ENCODE peak calls at places on chromosomes 12 and 14, in five cellular contexts. K is GM23338, T is MM.1S, E is esophagus muscularis mucosa, X is Peyer's patch. S is an unnamed sample. For H3K4me1, the result is how much of the 10 kb centered on the place peaks cover.

GRCh38 chr12:79183946-79184345 is 319.4 kb downstream of the SYT1 start:
- DNase-seq in K (no peak), T (no peak), E (no peak), X (no peak), S (no peak)

GRCh38 chr14:58777541-58777979 is 139.8 kb downstream of the DACT1 start:
- DNase-seq in K (no peak), T (no peak), E (no peak), X (no peak), S (no peak)

GRCh38 chr14:56195219-56195618 is 77.0 kb downstream of the PELI2 start:
- DNase-seq in K (peak), T (no peak), E (no peak), X (no peak), S (no peak)

GRCh38 chr12:32230607-32230982 is 123.9 kb downstream of the BICD1 start:
- DNase-seq in K (peak), T (no peak), E (peak), X (no peak), S (no peak)

GRCh38 chr12:120799417-120800045 is 73.9 kb downstream of the ACADS start:
- DNase-seq in K (peak), T (no peak), E (no peak), X (no peak), S (no peak)

GRCh38 chr12:122423258-122424165 is 1.0 kb upstream of the CLIP1 start:
- DNase-seq in K (peak), T (no peak), E (peak), X (peak), S (no peak)

GRCh38 chr12:57512665-57513064 is 7.6 kb downstream of the DDIT3 start:
- DNase-seq in K (no peak), T (no peak), E (no peak), X (no peak), S (no peak)

GRCh38 chr12:5716221-5716620 is 228.8 kb downstream of the ANO2 start:
- DNase-seq in K (no peak), T (no peak), E (no peak), X (no peak), S (no peak)

GRCh38 chr14:39739796-39740195 is 307.6 kb upstream of the FBXO33 start:
- DNase-seq in K (no peak), T (no peak), E (no peak), X (no peak), S (no peak)

DNA sequence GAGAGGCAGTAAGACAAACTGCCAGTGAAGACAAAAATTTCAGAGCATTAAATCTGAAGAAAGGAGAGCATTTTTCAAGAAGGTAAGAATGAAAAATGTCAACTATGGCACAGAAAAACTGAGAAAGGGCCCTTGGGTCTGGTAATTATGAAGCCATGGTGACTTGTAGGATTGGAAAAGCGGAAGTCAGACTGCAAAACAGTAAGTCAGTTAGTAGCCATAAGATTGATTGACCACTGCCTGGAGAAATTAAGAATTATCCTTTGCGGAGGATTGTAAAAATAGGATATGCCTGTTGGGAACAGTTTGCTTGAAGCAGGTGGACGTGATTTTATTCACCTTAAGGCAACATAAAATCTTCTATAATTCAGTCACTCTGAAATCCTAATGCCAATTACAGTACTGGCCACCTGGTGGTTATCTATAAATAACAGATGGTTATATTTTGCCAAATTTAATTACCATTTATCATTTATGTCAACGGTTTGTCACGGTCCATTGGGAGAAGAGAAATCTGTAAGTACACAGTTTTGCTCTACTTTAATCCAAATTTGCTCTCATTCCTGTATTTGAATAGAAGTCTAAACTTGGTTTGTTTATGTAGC is 127.1 kb upstream of the CNTN1 start:
- DNase-seq in K (no peak), T (no peak), E (no peak), X (no peak), S (no peak)
- TF ChIP-seq CTCF in K (no peak), T (no peak), E (no peak), X (no peak), S (no peak)

GRCh38 chr12:104044158-104044557 is 5.8 kb downstream of the GLT8D2 start:
- DNase-seq in K (no peak), T (no peak), E (no peak), X (no peak), S (no peak)
- H3K4me1 ChIP-seq in K (under half), T (under half), E (under half), X (under half), S (under half)

GRCh38 chr14:75411194-75411552 is 16.6 kb upstream of the JDP2 start:
- DNase-seq in K (no peak), T (no peak), E (no peak), X (no peak), S (no peak)
- H3K4me3 ChIP-seq in K (no peak), T (no peak), E (no peak), X (no peak), S (no peak)

GRCh38 chr14:100645986-100646314 is 58.7 kb upstream of the BEGAIN start:
- DNase-seq in K (no peak), T (no peak), E (no peak), X (no peak), S (no peak)
- TF ChIP-seq CTCF in K (no peak), T (no peak), E (no peak), X (no peak), S (no peak)

S was measured in mucosa of descending colon.